ENCODE peak calls at places on chromosome 20, in nine cellular contexts. F is transverse colon; K is endodermal cell; A is epithelial cell of esophagus; Q is neural progenitor cell; G is endothelial cell of umbilical vein; P is CD8-positive, alpha-beta T cell; T is brain microvascular endothelial cell; U is cardiac fibroblast. S is an unnamed sample.
A peak's percentile ranks its signal among the peaks of the same experiment; 100 is the strongest.

GRCh38 chr20:34643919-34644318 is 33.0 kb downstream of the PIGU start:
- DNase-seq in F (no peak), K (peak; percentile 7), A (peak; percentile 49), Q (no peak), G (no peak), P (no peak), T (peak; percentile 65), U (peak; percentile 82), S (peak; percentile 40)

GRCh38 chr20:33830371-33830770 is 19.2 kb downstream of the CHMP4B start:
- DNase-seq in F (peak; percentile 7), K (no peak), A (no peak), Q (no peak), G (no peak), P (no peak), T (no peak), U (peak; percentile 28), S (no peak)

GRCh38 chr20:25992146-25992545 is 295.5 kb upstream of the ZNF337 start:
- DNase-seq in F (no peak), K (no peak), A (no peak), Q (peak; percentile 18), G (no peak), P (no peak), T (no peak), U (no peak), S (no peak)

GRCh38 chr20:25006431-25007167 is 14.0 kb upstream of the APMAP start:
- DNase-seq in F (no peak), K (peak; percentile 24), A (no peak), Q (no peak), G (no peak), P (no peak), T (no peak), U (no peak), S (no peak)

GRCh38 chr20:36267605-36268500 is 31.6 kb downstream of the AAR2 start:
- DNase-seq in F (no peak), K (no peak), A (no peak), Q (no peak), G (no peak), P (no peak), T (no peak), U (no peak), S (no peak)

GRCh38 chr20:62523473-62524203 is 47.8 kb upstream of the GATA5 start:
- DNase-seq in F (no peak), K (peak; percentile 81), A (no peak), Q (peak; percentile 33), G (no peak), P (peak; percentile 70), T (no peak), U (no peak), S (no peak)

GRCh38 chr20:34531608-34532265 is 15.5 kb downstream of the DYNLRB1 start:
- DNase-seq in F (no peak), K (no peak), A (no peak), Q (no peak), G (no peak), P (no peak), T (no peak), U (no peak), S (no peak)

GRCh38 chr20:58875541-58876134 is 23.1 kb downstream of the GNAS start:
- DNase-seq in F (no peak), K (no peak), A (peak; percentile 80), Q (no peak), G (peak; percentile 55), P (no peak), T (peak; percentile 78), U (no peak), S (peak; percentile 72)

GRCh38 chr20:11204926-11205768 is 531.3 kb upstream of the JAG1 start:
- DNase-seq in F (peak; percentile 74), K (peak; percentile 89), A (peak; percentile 84), Q (peak; percentile 86), G (peak; percentile 79), P (peak; percentile 10), T (peak; percentile 67), U (peak; percentile 81), S (peak; percentile 70)

GRCh38 chr20:13102689-13103088 is 93.9 kb downstream of the SPTLC3 start:
- DNase-seq in F (peak; percentile 21), K (no peak), A (no peak), Q (no peak), G (no peak), P (no peak), T (no peak), U (no peak), S (no peak)

GRCh38 chr20:63740070-63740500 is 509 bp downstream of the SLC2A4RG start:
- DNase-seq in F (peak; percentile 52), K (no peak), A (peak; percentile 14), Q (peak; percentile 85), G (peak; percentile 15), P (peak; percentile 44), T (no peak), U (peak; percentile 46), S (peak; percentile 25)

GRCh38 chr20:37529968-37530600 is 2.4 kb upstream of the BLCAP start:
- DNase-seq in F (no peak), K (no peak), A (no peak), Q (no peak), G (no peak), P (no peak), T (no peak), U (no peak), S (no peak)

GRCh38 chr20:21002486-21002885 is 103.7 kb downstream of the LINC00237 start:
- DNase-seq in F (no peak), K (no peak), A (no peak), Q (no peak), G (no peak), P (no peak), T (no peak), U (no peak), S (no peak)
- H3K4me3 ChIP-seq in F (no peak overlapping the region), K (no peak overlapping the region), A (no peak overlapping the region), Q (no peak overlapping the region), G (no peak overlapping the region), P (no peak overlapping the region), T (no peak overlapping the region), U (no peak overlapping the region), S (no peak overlapping the region)

GRCh38 chr20:46939031-46939430 is 44.4 kb downstream of the EYA2 start:
- DNase-seq in F (no peak), K (peak; percentile 78), A (peak; percentile 22), Q (peak; percentile 36), G (peak; percentile 1), P (no peak), T (no peak), U (no peak), S (no peak)
- TF ChIP-seq CTCF in F (no peak), K (peak; percentile 69), A (peak; percentile 27), Q (peak; percentile 31), G (no peak), P (no peak), T (peak; percentile 52), U (peak; percentile 19), S (no peak)

GRCh38 chr20:48716086-48716485 is 111.7 kb downstream of the PREX1 start:
- DNase-seq in F (peak; percentile 32), K (no peak), A (no peak), Q (no peak), G (no peak), P (peak; percentile 65), T (no peak), U (no peak), S (no peak)
- H3K4me3 ChIP-seq in F (no peak overlapping the region), K (no peak overlapping the region), A (no peak overlapping the region), Q (no peak overlapping the region), G (no peak overlapping the region), P (peak overlapping the region; percentile 28), T (no peak overlapping the region), U (no peak overlapping the region), S (no peak overlapping the region)

GRCh38 chr20:23060629-23061028 is 11.2 kb upstream of the THBD start:
- DNase-seq in F (no peak), K (no peak), A (no peak), Q (no peak), G (no peak), P (no peak), T (no peak), U (no peak), S (no peak)

GRCh38 chr20:23059831-23060230 is 10.4 kb upstream of the THBD start:
- DNase-seq in F (no peak), K (no peak), A (no peak), Q (no peak), G (peak; percentile 53), P (no peak), T (no peak), U (peak; percentile 23), S (no peak)

GRCh38 chr20:23061262-23061661 is 11.8 kb upstream of the THBD start:
- DNase-seq in F (no peak), K (no peak), A (no peak), Q (no peak), G (no peak), P (no peak), T (no peak), U (no peak), S (no peak)

GRCh38 chr20:23061713-23062561 is 12.5 kb upstream of the THBD start:
- DNase-seq in F (peak; percentile 17), K (peak; percentile 75), A (peak; percentile 53), Q (peak; percentile 16), G (peak; percentile 92), P (no peak), T (peak; percentile 85), U (peak; percentile 90), S (peak; percentile 63)

GRCh38 chr20:23058240-23058639 is 8.8 kb upstream of the THBD start:
- DNase-seq in F (no peak), K (no peak), A (no peak), Q (no peak), G (no peak), P (no peak), T (no peak), U (no peak), S (no peak)
- TF ChIP-seq CTCF in F (no peak), K (peak; percentile 64), A (no peak), Q (no peak), G (peak; percentile 28), P (no peak), T (peak; percentile 50), U (peak; percentile 30), S (no peak)